ENCODE peak calls at places on chromosomes 5 and 9, in six cellular contexts. M, N, L, V, D and Q are unnamed samples.

GRCh38 chr9:137172907-137173794 is 1.3 kb upstream of the TMEM210 start:
- DNase-seq in M (no peak), N (no peak), L (no peak), V (no peak), D (no peak), Q (no peak)

GRCh38 chr5:124677376-124677998 is 69.0 kb downstream of the ZNF608 start:
- DNase-seq in M (no peak), N (no peak), L (no peak), V (no peak), D (no peak), Q (no peak)

GRCh38 chr5:30405821-30406220 is 787.7 kb upstream of the CDH6 start:
- DNase-seq in M (no peak), N (no peak), L (peak), V (no peak), D (no peak), Q (no peak)

GRCh38 chr9:101791938-101792337 is 53.5 kb upstream of the GRIN3A start:
- DNase-seq in M (no peak), N (no peak), L (peak), V (no peak), D (no peak), Q (no peak)

GRCh38 chr9:935348-935965 is 41.0 kb upstream of the DMRT3 start:
- DNase-seq in M (peak), N (no peak), L (no peak), V (no peak), D (no peak), Q (no peak)

GRCh38 chr5:77620404-77620803 is 18.1 kb downstream of the OTP start:
- DNase-seq in M (no peak), N (no peak), L (no peak), V (no peak), D (no peak), Q (no peak)

GRCh38 chr5:1447772-1448361 is 2.6 kb upstream of the SLC6A3 start:
- DNase-seq in M (no peak), N (no peak), L (no peak), V (no peak), D (peak), Q (no peak)

GRCh38 chr5:179437341-179438001 is 92.2 kb upstream of the ADAMTS2 start:
- DNase-seq in M (no peak), N (no peak), L (no peak), V (no peak), D (no peak), Q (no peak)

GRCh38 chr5:73892806-73893205 is 266.8 kb downstream of the ARHGEF28 start:
- DNase-seq in M (peak), N (peak), L (peak), V (no peak), D (no peak), Q (no peak)

GRCh38 chr5:38554860-38555259 is 1.6 kb downstream of the LIFR start:
- DNase-seq in M (no peak), N (no peak), L (no peak), V (no peak), D (no peak), Q (no peak)

GRCh38 chr9:4486176-4486575 is 4.1 kb upstream of the SLC1A1 start:
- DNase-seq in M (no peak), N (no peak), L (no peak), V (no peak), D (no peak), Q (no peak)

GRCh38 chr5:76427481-76428140 is 24.5 kb downstream of the IQGAP2 start:
- DNase-seq in M (no peak), N (no peak), L (no peak), V (no peak), D (no peak), Q (no peak)

DNA sequence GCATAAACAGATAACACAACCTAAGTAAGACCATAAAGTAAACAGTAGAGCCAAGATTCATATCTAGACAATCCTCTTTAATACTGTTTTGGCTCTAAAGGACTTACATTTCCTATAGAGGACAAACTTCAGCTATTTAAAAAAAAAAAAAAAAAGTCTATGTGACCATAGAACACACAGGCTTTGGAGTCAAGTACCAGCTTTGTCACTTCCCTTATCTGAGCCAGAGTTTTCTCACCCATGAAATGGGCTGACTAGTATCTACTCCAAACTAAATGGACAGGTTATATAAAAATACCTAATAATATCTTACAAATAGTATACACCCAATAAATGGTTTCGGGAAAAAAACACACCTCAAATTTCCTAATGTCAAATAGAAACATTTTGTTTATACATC is 81.3 kb downstream of the STRBP start:
- DNase-seq in M (no peak), N (no peak), L (no peak), V (no peak), D (no peak), Q (no peak)
- H3K4me3 ChIP-seq in M (no peak), N (no peak), L (no peak), V (no peak), D (no peak), Q (no peak)

GRCh38 chr5:14156611-14157493 is 13.7 kb downstream of the TRIO start:
- DNase-seq in M (peak), N (peak), L (peak), V (no peak), D (no peak), Q (no peak)
- H3K4me3 ChIP-seq in M (peak), N (peak), L (peak), V (no peak), D (no peak), Q (no peak)

GRCh38 chr9:92962846-92963245 is 15.5 kb downstream of the FGD3 start:
- DNase-seq in M (no peak), N (no peak), L (no peak), V (no peak), D (no peak), Q (no peak)

GRCh38 chr9:92964981-92965758 is 17.8 kb downstream of the FGD3 start:
- DNase-seq in M (no peak), N (no peak), L (no peak), V (no peak), D (peak), Q (peak)

GRCh38 chr9:92963831-92964606 is 16.7 kb downstream of the FGD3 start:
- DNase-seq in M (no peak), N (no peak), L (no peak), V (no peak), D (peak), Q (peak)

GRCh38 chr9:92965759-92966517 is 18.6 kb downstream of the FGD3 start:
- DNase-seq in M (no peak), N (no peak), L (no peak), V (no peak), D (no peak), Q (no peak)

GRCh38 chr9:92964607-92964975 is 17.3 kb downstream of the FGD3 start:
- DNase-seq in M (no peak), N (no peak), L (no peak), V (no peak), D (peak), Q (no peak)
- H3K4me3 ChIP-seq in M (no peak), N (no peak), L (no peak), V (peak), D (no peak), Q (peak)

GRCh38 chr9:84811072-84811725 is 141.7 kb downstream of the NTRK2 start:
- DNase-seq in M (no peak), N (no peak), L (no peak), V (no peak), D (no peak), Q (no peak)
- H3K4me3 ChIP-seq in M (no peak), N (no peak), L (no peak), V (no peak), D (no peak), Q (no peak)

GRCh38 chr5:178163772-178164735 is 10.4 kb upstream of the NHP2 start:
- DNase-seq in M (no peak), N (no peak), L (peak), V (peak), D (peak), Q (peak)
- H3K4me3 ChIP-seq in M (peak), N (peak), L (peak), V (no peak), D (no peak), Q (no peak)

DNA sequence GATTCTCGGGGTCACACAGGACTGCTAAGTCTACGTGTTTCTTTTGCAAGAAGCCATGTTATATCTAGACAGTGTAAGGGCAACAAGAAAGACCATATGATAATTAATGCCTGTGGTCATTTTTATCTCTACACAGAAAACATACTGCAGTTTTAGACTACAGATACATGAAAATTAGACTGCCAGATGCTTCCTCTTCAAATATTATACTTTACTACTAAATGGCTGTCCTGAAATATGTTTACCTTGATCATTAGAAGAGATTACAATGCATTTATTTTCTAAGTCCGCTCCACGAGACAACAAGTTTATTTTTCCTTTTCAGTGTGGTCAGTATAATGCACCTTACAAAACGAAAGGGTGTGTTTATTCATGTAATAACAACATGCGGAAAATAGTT is 147.6 kb downstream of the KIAA0825 start:
- DNase-seq in M (no peak), N (no peak), L (no peak), V (no peak), D (no peak), Q (no peak)
- H3K4me3 ChIP-seq in M (no peak), N (no peak), L (no peak), V (no peak), D (no peak), Q (no peak)

GRCh38 chr5:14168793-14169262 is 25.7 kb downstream of the TRIO start:
- DNase-seq in M (no peak), N (no peak), L (no peak), V (no peak), D (no peak), Q (no peak)
- H3K4me3 ChIP-seq in M (no peak), N (no peak), L (no peak), V (no peak), D (no peak), Q (no peak)

GRCh38 chr5:163696270-163696887 is 191.0 kb downstream of the MAT2B start:
- DNase-seq in M (peak), N (peak), L (peak), V (no peak), D (no peak), Q (no peak)
- H3K4me3 ChIP-seq in M (no peak), N (no peak), L (no peak), V (no peak), D (no peak), Q (no peak)

GRCh38 chr5:127409236-127409921 is 108.1 kb upstream of the PRRC1 start:
- DNase-seq in M (no peak), N (no peak), L (peak), V (no peak), D (no peak), Q (no peak)
- H3K4me3 ChIP-seq in M (no peak), N (no peak), L (no peak), V (no peak), D (no peak), Q (no peak)

DNA sequence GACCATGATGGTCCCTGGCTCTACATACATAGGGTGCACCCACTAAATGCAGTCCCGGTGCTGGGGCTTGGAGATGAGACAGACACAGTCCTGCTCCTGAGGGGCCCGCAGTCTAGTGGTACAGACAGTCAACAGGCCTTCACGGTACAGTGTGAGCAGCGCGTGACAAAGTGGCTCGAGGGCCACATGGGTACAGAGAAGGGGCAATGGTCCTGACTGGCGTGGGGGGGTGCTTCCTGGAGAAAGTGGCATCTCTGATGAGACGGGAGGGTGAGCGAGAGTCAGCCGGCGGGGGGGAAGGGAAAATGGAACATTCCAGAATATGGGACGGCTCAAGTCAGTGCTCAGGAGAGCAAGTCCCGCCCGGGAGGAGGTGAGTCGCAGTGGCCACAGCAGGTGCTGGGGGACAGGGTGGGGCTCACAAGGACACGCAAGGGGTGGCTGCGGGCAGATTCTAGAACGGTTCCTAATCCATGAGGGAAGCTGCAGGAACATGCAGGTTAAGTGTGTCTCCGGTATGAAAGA is 38.0 kb downstream of the WHRN start:
- DNase-seq in M (no peak), N (no peak), L (no peak), V (no peak), D (no peak), Q (no peak)
- H3K4me3 ChIP-seq in M (no peak), N (no peak), L (no peak), V (no peak), D (no peak), Q (no peak)